ENCODE peak calls at places on chromosome 11, in ten cellular contexts. F is tibial nerve; U is CD8-positive, alpha-beta T cell; M is AG04450; V is mucosa of descending colon; J is heart right ventricle; S is GM10248; I is IMR-90; R is PC-9; Z is BE2C. K is an unnamed sample.

GRCh38 chr11:113896156-113896879 is 8.3 kb upstream of the HTR3B start:
- DNase-seq in F (peak; percentile 54), U (no peak), M (no peak), V (no peak), J (no peak), S (peak; percentile 54), I (peak; percentile 22), R (no peak), Z (peak; percentile 64), K (no peak)

GRCh38 chr11:34653851-34654490 is 33.1 kb downstream of the EHF start:
- DNase-seq in F (no peak), U (no peak), M (peak; percentile 82), V (peak; percentile 57), J (no peak), S (no peak), I (peak; percentile 99), R (peak; percentile 89), Z (no peak), K (no peak)

GRCh38 chr11:2761131-2762030 is 61.6 kb upstream of the KCNQ1OT1 start:
- DNase-seq in F (no peak), U (no peak), M (no peak), V (peak; percentile 64), J (no peak), S (no peak), I (no peak), R (no peak), Z (no peak), K (no peak)

GRCh38 chr11:88320149-88320559 is 17.4 kb downstream of the CTSC start:
- DNase-seq in F (no peak), U (no peak), M (peak; percentile 21), V (no peak), J (no peak), S (no peak), I (peak; percentile 76), R (no peak), Z (no peak), K (no peak)

GRCh38 chr11:110092577-110093406 is at the start of gene ZC3H12C:
- DNase-seq in F (peak; percentile 71), U (no peak), M (peak; percentile 72), V (peak; percentile 87), J (peak; percentile 85), S (peak; percentile 80), I (peak; percentile 90), R (peak; percentile 89), Z (peak; percentile 86), K (no peak)

GRCh38 chr11:44894217-44894617 is 56.5 kb downstream of the TP53I11 start:
- DNase-seq in F (peak; percentile 31), U (no peak), M (peak; percentile 53), V (peak; percentile 63), J (peak; percentile 82), S (peak; percentile 78), I (peak; percentile 66), R (peak; percentile 37), Z (peak; percentile 86), K (peak; percentile 87)

GRCh38 chr11:76649964-76650363 is 20.6 kb downstream of the LRRC32 start:
- DNase-seq in F (no peak), U (no peak), M (no peak), V (no peak), J (no peak), S (no peak), I (no peak), R (no peak), Z (no peak), K (no peak)

GRCh38 chr11:72239296-72239848 is 4.6 kb downstream of the PHOX2A start:
- DNase-seq in F (no peak), U (no peak), M (no peak), V (peak; percentile 76), J (peak; percentile 80), S (peak; percentile 71), I (peak; percentile 38), R (peak; percentile 53), Z (peak; percentile 94), K (no peak)

GRCh38 chr11:128830836-128831780 is 36.0 kb downstream of the KCNJ1 start:
- DNase-seq in F (peak; percentile 87), U (peak; percentile 75), M (peak; percentile 76), V (peak; percentile 75), J (peak; percentile 81), S (peak; percentile 72), I (peak; percentile 84), R (peak; percentile 66), Z (peak; percentile 77), K (no peak)

GRCh38 chr11:79077684-79078379 is 363.0 kb downstream of the TENM4 start:
- DNase-seq in F (no peak), U (no peak), M (no peak), V (no peak), J (no peak), S (no peak), I (no peak), R (no peak), Z (no peak), K (no peak)

GRCh38 chr11:18844753-18845367 is 53.3 kb upstream of the PTPN5 start:
- DNase-seq in F (no peak), U (no peak), M (no peak), V (no peak), J (no peak), S (peak; percentile 28), I (peak; percentile 33), R (no peak), Z (no peak), K (no peak)

GRCh38 chr11:119316729-119317591 is at the start of gene MCAM:
- DNase-seq in F (no peak), U (no peak), M (no peak), V (no peak), J (peak; percentile 58), S (no peak), I (peak; percentile 48), R (peak; percentile 51), Z (peak; percentile 69), K (peak; percentile 80)

GRCh38 chr11:129277216-129277838 is 85.2 kb upstream of the ARHGAP32 start:
- DNase-seq in F (no peak), U (no peak), M (no peak), V (no peak), J (no peak), S (no peak), I (peak; percentile 20), R (no peak), Z (no peak), K (no peak)

GRCh38 chr11:117096140-117096972 is 1.9 kb downstream of the SIK3 start:
- DNase-seq in F (no peak), U (peak; percentile 24), M (no peak), V (no peak), J (no peak), S (peak; percentile 75), I (no peak), R (no peak), Z (peak; percentile 15), K (no peak)

DNA sequence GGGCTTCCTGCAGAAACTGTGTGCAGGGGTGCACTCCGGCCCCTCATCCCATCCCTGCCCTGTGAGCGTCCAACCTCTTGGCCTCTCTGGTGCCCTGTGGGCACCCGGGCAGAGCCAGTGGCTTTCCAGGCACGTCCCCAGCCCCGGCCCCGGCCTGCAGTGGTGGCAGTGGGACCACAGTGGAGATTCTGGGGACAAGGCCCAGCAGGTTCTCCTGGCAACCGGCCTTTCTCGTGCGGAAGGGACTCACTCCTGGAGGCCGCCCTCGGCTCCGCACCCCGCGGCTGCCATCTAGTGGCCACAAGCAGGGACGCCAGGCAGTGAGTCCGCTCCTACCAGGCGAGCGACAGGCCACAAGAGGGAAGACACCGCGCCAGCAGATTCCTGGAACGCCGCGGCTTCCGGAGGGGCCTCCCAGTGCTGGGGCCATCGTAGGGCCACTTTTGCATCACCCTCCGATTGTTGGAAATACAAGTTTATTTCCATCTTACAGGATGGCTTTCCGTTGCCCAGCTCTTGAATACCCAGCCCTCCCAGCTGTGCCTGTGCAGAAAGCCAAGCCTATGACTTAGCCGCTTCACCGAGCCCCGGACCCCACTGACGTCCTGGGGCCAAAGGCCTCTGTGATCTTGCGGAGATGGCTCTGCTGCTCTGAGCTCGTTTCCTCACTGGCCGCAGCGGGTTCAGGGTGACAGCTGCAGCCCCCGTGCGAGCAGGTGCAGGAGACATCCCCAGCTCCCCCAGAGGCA is 357.3 kb downstream of the CTTN start:
- DNase-seq in F (peak; percentile 59), U (peak; percentile 8), M (peak; percentile 4), V (peak; percentile 71), J (peak; percentile 76), S (peak; percentile 91), I (peak; percentile 46), R (peak; percentile 84), Z (peak; percentile 83), K (peak; percentile 63)
- TF ChIP-seq CTCF in F (peak; percentile 63), U (peak; percentile 74), M (peak; percentile 74), V (peak; percentile 93), J (peak; percentile 97), S (peak; percentile 97), I (peak; percentile 91), R (peak; percentile 92), Z (peak; percentile 92), K (peak; percentile 76)

DNA sequence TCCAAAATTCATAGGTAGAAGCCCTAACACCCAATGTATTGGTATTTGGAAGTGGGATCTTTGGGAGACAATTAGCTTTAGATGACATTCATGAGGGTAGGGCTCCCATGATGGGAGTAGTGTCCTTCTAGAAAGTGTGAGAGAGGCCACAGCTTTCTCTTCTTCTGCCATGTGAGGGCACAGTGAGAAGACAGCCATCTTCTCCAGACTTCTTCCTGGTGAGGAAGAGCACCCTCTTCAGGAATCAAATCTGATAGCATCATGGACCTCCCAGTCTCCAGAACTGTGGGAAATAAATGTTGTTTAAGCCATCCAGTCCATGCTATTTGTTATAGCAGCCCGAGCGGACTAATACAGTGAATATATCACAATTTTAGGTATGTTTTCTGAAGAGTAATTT is 96.9 kb downstream of the CNTN5 start:
- DNase-seq in F (no peak), U (no peak), M (no peak), V (no peak), J (no peak), S (no peak), I (no peak), R (no peak), Z (no peak), K (no peak)
- TF ChIP-seq CTCF in F (no peak), U (no peak), M (no peak), V (no peak), J (no peak), S (no peak), I (no peak), R (no peak), Z (no peak), K (no peak)

DNA sequence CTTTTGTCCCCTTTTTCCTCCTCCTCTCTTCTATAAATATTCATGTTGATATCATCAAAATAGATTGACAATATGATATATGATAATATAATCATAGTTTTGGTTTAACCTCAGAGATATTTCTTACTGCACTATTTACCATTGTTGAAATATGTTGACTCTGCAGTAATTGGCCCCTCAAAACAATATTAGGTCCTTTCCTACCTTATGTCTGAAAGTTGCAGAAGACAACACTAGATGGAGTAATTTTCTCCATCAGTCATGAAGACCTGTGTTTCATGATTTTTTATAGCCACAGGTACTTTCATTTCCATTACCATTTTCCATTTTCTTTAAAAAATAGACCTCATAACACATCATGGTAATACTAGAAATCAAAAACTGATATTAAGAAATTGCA is 284.4 kb downstream of the LUZP2 start:
- DNase-seq in F (no peak), U (no peak), M (no peak), V (no peak), J (no peak), S (no peak), I (no peak), R (no peak), Z (no peak), K (no peak)
- TF ChIP-seq CTCF in F (no peak), U (no peak), M (no peak), V (no peak), J (no peak), S (no peak), I (no peak), R (no peak), Z (peak; percentile 20), K (no peak)

DNA sequence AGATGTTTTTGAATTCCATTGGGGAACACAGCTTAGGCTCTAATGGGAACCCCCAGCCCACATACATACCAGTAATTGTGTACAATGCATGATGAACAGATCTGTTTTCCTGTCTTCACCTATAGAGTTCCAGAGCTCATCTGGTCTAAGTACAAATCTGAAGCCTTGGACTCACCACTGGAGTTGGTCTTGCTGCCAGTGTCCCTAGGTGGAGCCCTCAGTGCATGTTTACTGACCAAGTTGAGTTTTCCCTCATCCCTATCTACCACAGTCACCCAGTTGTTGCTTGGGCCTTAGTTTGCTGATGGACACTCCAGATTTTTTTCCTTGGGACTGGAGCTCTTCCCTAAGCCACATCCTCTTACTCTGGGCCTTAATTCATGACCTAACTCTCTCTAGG is 159.2 kb upstream of the DDI1 start:
- DNase-seq in F (no peak), U (no peak), M (no peak), V (no peak), J (no peak), S (no peak), I (peak; percentile 16), R (no peak), Z (no peak), K (no peak)
- TF ChIP-seq CTCF in F (no peak), U (no peak), M (no peak), V (no peak), J (no peak), S (peak; percentile 31), I (peak; percentile 36), R (no peak), Z (peak; percentile 12), K (no peak)

K was measured in D721Med.